ENCODE peak calls at places on chromosomes 13 and 19, in nine cellular contexts. E, P, N, Q, W, C, Z, B and F are unnamed samples.
A peak's percentile ranks its signal among the peaks of the same experiment; 100 is the strongest.

GRCh38 chr13:29508130-29508873 is 87.2 kb downstream of the SLC7A1 start:
- DNase-seq in E (peak; percentile 92), P (peak; percentile 91), N (peak; percentile 62), Q (peak; percentile 66), W (peak; percentile 75), C (peak; percentile 80), Z (peak; percentile 70), B (peak; percentile 91), F (peak; percentile 67)

GRCh38 chr13:112904436-112904960 is 64.5 kb upstream of the MCF2L start:
- DNase-seq in E (no peak), P (no peak), N (no peak), Q (no peak), W (no peak), C (no peak), Z (no peak), B (no peak), F (no peak)

GRCh38 chr13:27960362-27961226 is 8.5 kb downstream of the CDX2 start:
- DNase-seq in E (peak; percentile 88), P (no peak), N (no peak), Q (no peak), W (peak; percentile 80), C (peak; percentile 13), Z (peak; percentile 55), B (peak; percentile 82), F (no peak)

GRCh38 chr13:114236224-114236623 is 1.5 kb downstream of the CDC16 start:
- DNase-seq in E (no peak), P (no peak), N (no peak), Q (no peak), W (no peak), C (no peak), Z (no peak), B (no peak), F (no peak)

GRCh38 chr13:52921194-52921593 is 72.8 kb upstream of the PCDH8 start:
- DNase-seq in E (no peak), P (no peak), N (no peak), Q (no peak), W (no peak), C (no peak), Z (no peak), B (no peak), F (peak; percentile 55)

GRCh38 chr19:19304186-19304975 is 15.9 kb downstream of the SUGP1 start:
- DNase-seq in E (no peak), P (no peak), N (no peak), Q (no peak), W (no peak), C (no peak), Z (no peak), B (no peak), F (no peak)

GRCh38 chr13:64052526-64052925 is 2636.9 kb upstream of the PCDH20 start:
- DNase-seq in E (no peak), P (no peak), N (no peak), Q (no peak), W (no peak), C (no peak), Z (no peak), B (no peak), F (no peak)

GRCh38 chr19:19651076-19651475 is 7.6 kb upstream of the GMIP start:
- DNase-seq in E (peak; percentile 4), P (no peak), N (no peak), Q (no peak), W (no peak), C (no peak), Z (no peak), B (no peak), F (peak; percentile 41)

GRCh38 chr13:26050568-26051230 is 1.1 kb downstream of the SHISA2 start:
- DNase-seq in E (peak; percentile 45), P (no peak), N (no peak), Q (no peak), W (no peak), C (no peak), Z (no peak), B (peak; percentile 77), F (no peak)

GRCh38 chr19:48872182-48872883 is at the start of gene PPP1R15A:
- DNase-seq in E (peak; percentile 98), P (peak; percentile 98), N (peak; percentile 95), Q (peak; percentile 98), W (peak; percentile 99), C (peak; percentile 98), Z (peak; percentile 98), B (peak; percentile 99), F (peak; percentile 98)
- TF ChIP-seq CTCF in E (no peak), P (no peak), N (no peak), Q (no peak), W (no peak), C (no peak), Z (no peak), B (no peak), F (no peak)

GRCh38 chr13:74134226-74134776 is at the start of gene KLF12:
- DNase-seq in E (peak; percentile 95), P (peak; percentile 94), N (peak; percentile 96), Q (peak; percentile 90), W (peak; percentile 59), C (peak; percentile 95), Z (peak; percentile 49), B (peak; percentile 85), F (peak; percentile 52)

GRCh38 chr13:74133657-74134201 is 475 bp downstream of the KLF12 start:
- DNase-seq in E (peak; percentile 90), P (peak; percentile 95), N (peak; percentile 98), Q (peak; percentile 84), W (peak; percentile 30), C (peak; percentile 97), Z (peak; percentile 17), B (peak; percentile 82), F (no peak)

GRCh38 chr13:74135306-74136088 is 1.3 kb upstream of the KLF12 start:
- DNase-seq in E (peak; percentile 90), P (peak; percentile 58), N (peak; percentile 49), Q (peak; percentile 35), W (peak; percentile 44), C (peak; percentile 66), Z (peak; percentile 33), B (peak; percentile 85), F (no peak)

GRCh38 chr13:74134777-74135305 is 637 bp upstream of the KLF12 start:
- DNase-seq in E (peak; percentile 79), P (no peak), N (peak; percentile 81), Q (peak; percentile 36), W (peak; percentile 41), C (no peak), Z (peak; percentile 31), B (peak; percentile 71), F (no peak)

GRCh38 chr13:74136089-74136658 is 2.0 kb upstream of the KLF12 start:
- DNase-seq in E (peak; percentile 58), P (peak; percentile 71), N (peak; percentile 59), Q (peak; percentile 12), W (no peak), C (peak; percentile 67), Z (no peak), B (peak; percentile 53), F (no peak)
- TF ChIP-seq CTCF in E (no peak), P (peak; percentile 20), N (no peak), Q (no peak), W (no peak), C (no peak), Z (no peak), B (no peak), F (no peak)

DNA sequence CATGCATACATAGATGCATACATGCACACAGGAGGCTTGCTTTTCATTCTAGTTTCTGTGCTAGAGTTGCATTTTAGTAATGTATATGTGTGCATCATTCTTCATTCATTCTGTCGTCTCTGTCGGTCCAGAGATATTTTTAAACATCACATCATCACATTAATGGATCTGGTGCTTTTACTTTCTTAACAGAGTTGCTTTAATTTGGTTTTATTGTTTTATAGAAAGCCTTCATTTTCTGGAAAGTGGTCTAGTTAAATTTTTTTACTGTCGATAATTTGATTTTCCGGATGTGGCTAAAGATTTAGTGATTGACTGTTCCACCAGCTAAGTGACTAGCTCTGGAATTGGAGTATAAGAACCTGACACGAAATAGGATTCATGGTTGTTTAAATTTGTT is 16.9 kb downstream of the BIVM start:
- DNase-seq in E (no peak), P (no peak), N (no peak), Q (no peak), W (no peak), C (no peak), Z (no peak), B (no peak), F (no peak)
- TF ChIP-seq CTCF in E (no peak), P (no peak), N (no peak), Q (no peak), W (no peak), C (no peak), Z (no peak), B (no peak), F (no peak)

GRCh38 chr19:16064209-16064889 is 11.9 kb upstream of the TPM4 start:
- DNase-seq in E (no peak), P (no peak), N (no peak), Q (no peak), W (no peak), C (no peak), Z (no peak), B (no peak), F (no peak)

GRCh38 chr19:16069813-16070365 is 6.4 kb upstream of the TPM4 start:
- DNase-seq in E (no peak), P (no peak), N (no peak), Q (no peak), W (peak; percentile 54), C (no peak), Z (no peak), B (no peak), F (no peak)

GRCh38 chr19:16068696-16069259 is 7.5 kb upstream of the TPM4 start:
- DNase-seq in E (no peak), P (no peak), N (no peak), Q (no peak), W (no peak), C (no peak), Z (no peak), B (no peak), F (no peak)

GRCh38 chr19:16067205-16067938 is 8.9 kb upstream of the TPM4 start:
- DNase-seq in E (no peak), P (peak; percentile 92), N (no peak), Q (no peak), W (peak; percentile 69), C (peak; percentile 96), Z (no peak), B (no peak), F (no peak)

DNA sequence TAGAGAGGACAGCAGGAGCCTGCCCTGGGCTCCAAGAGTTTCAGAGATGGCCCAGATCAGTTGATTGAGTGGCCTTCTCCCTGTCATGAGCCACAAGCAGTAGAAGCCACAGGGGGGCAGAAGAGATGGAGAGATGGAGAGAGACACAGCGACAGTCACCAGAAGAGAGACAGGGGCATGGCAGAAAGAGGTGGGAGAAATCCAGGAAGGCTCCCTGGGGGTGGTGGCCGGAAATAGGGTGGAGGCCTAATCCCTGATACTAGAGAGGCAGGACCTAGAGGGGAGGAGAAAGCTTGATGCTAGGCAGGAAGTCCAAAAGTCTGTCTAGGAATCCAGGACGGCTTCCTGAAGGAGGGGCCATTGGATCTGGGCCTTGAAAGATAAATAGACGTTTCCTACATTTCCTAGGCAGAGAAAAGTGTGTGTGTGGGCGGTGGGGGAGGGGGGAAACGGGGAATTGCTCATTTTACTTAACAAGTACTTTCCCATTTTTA is 9.6 kb upstream of the TPM4 start:
- DNase-seq in E (no peak), P (peak; percentile 74), N (peak; percentile 55), Q (peak; percentile 38), W (peak; percentile 88), C (peak; percentile 77), Z (no peak), B (no peak), F (no peak)
- TF ChIP-seq CTCF in E (peak; percentile 29), P (peak; percentile 8), N (no peak), Q (peak; percentile 52), W (no peak), C (peak; percentile 25), Z (peak; percentile 30), B (no peak), F (peak; percentile 42)

GRCh38 chr13:79405831-79406596 is at the start of gene RBM26:
- DNase-seq in E (peak; percentile 95), P (peak; percentile 97), N (peak; percentile 95), Q (peak; percentile 94), W (peak; percentile 77), C (peak; percentile 96), Z (peak; percentile 80), B (peak; percentile 93), F (peak; percentile 88)
- TF ChIP-seq CTCF in E (peak; percentile 7), P (peak; percentile 22), N (peak; percentile 24), Q (no peak), W (no peak), C (no peak), Z (no peak), B (no peak), F (no peak)